ENCODE peak calls at places on chromosomes 16 and 17, in five cellular contexts. One of them, this sample, is unnamed.

GRCh38 chr16:1871974-1872635 is at the start of gene MEIOB:
- DNase-seq in CD4-positive, alpha-beta memory T cell: no peak
- DNase-seq in fibroblast of lung: no peak
- DNase-seq in testis: peak; percentile 74
- DNase-seq in effector memory CD4-positive, alpha-beta T cell: no peak
- DNase-seq in this sample: peak; percentile 41

GRCh38 chr16:26777821-26778220 is 288.9 kb upstream of the C16orf82 start:
- DNase-seq in effector memory CD4-positive, alpha-beta T cell: no peak
- DNase-seq in fibroblast of lung: no peak
- DNase-seq in CD4-positive, alpha-beta memory T cell: no peak
- DNase-seq in testis: no peak
- DNase-seq in this sample: no peak

GRCh38 chr16:49652441-49653175 is 203.3 kb downstream of the ZNF423 start:
- DNase-seq in CD4-positive, alpha-beta memory T cell: no peak
- DNase-seq in testis: no peak
- DNase-seq in effector memory CD4-positive, alpha-beta T cell: no peak
- DNase-seq in fibroblast of lung: peak; percentile 87
- DNase-seq in this sample: peak; percentile 66

GRCh38 chr17:64398330-64398729 is 7.7 kb upstream of the PECAM1 start:
- DNase-seq in CD4-positive, alpha-beta memory T cell: no peak
- DNase-seq in testis: no peak
- DNase-seq in effector memory CD4-positive, alpha-beta T cell: no peak
- DNase-seq in fibroblast of lung: no peak
- DNase-seq in this sample: no peak

GRCh38 chr17:69539274-69539673 is 124.8 kb downstream of the MAP2K6 start:
- DNase-seq in testis: no peak
- DNase-seq in effector memory CD4-positive, alpha-beta T cell: no peak
- DNase-seq in fibroblast of lung: no peak
- DNase-seq in CD4-positive, alpha-beta memory T cell: no peak
- DNase-seq in this sample: no peak

GRCh38 chr16:87243383-87243964 is 73.7 kb downstream of the C16orf95 start:
- DNase-seq in testis: no peak
- DNase-seq in effector memory CD4-positive, alpha-beta T cell: no peak
- DNase-seq in CD4-positive, alpha-beta memory T cell: no peak
- DNase-seq in fibroblast of lung: no peak
- DNase-seq in this sample: no peak

GRCh38 chr16:81018496-81018895 is 11.5 kb downstream of the CENPN start:
- DNase-seq in CD4-positive, alpha-beta memory T cell: no peak
- DNase-seq in testis: no peak
- DNase-seq in fibroblast of lung: no peak
- DNase-seq in effector memory CD4-positive, alpha-beta T cell: no peak
- DNase-seq in this sample: no peak

GRCh38 chr17:40612510-40613244 is 34.9 kb downstream of the SMARCE1 start:
- DNase-seq in effector memory CD4-positive, alpha-beta T cell: peak; percentile 87
- DNase-seq in testis: no peak
- DNase-seq in fibroblast of lung: no peak
- DNase-seq in CD4-positive, alpha-beta memory T cell: peak; percentile 83
- DNase-seq in this sample: no peak

GRCh38 chr17:19830061-19830460 is 37.7 kb downstream of the ULK2 start:
- DNase-seq in testis: no peak
- DNase-seq in fibroblast of lung: no peak
- DNase-seq in effector memory CD4-positive, alpha-beta T cell: no peak
- DNase-seq in CD4-positive, alpha-beta memory T cell: no peak
- DNase-seq in this sample: no peak

GRCh38 chr16:79013004-79013403 is 587.5 kb downstream of the MAF start:
- DNase-seq in CD4-positive, alpha-beta memory T cell: no peak
- DNase-seq in effector memory CD4-positive, alpha-beta T cell: no peak
- DNase-seq in testis: no peak
- DNase-seq in fibroblast of lung: no peak
- DNase-seq in this sample: no peak

GRCh38 chr17:62656446-62656845 is 29.0 kb downstream of the MRC2 start:
- DNase-seq in testis: no peak
- DNase-seq in CD4-positive, alpha-beta memory T cell: no peak
- DNase-seq in effector memory CD4-positive, alpha-beta T cell: no peak
- DNase-seq in fibroblast of lung: no peak
- DNase-seq in this sample: no peak

GRCh38 chr16:46748775-46749705 is 896 bp upstream of the MYLK3 start:
- DNase-seq in CD4-positive, alpha-beta memory T cell: no peak
- DNase-seq in testis: peak; percentile 58
- DNase-seq in effector memory CD4-positive, alpha-beta T cell: no peak
- DNase-seq in fibroblast of lung: no peak
- DNase-seq in this sample: no peak

GRCh38 chr17:31371511-31372097 is 19.9 kb upstream of the RAB11FIP4 start:
- DNase-seq in CD4-positive, alpha-beta memory T cell: no peak
- DNase-seq in fibroblast of lung: peak; percentile 66
- DNase-seq in testis: no peak
- DNase-seq in effector memory CD4-positive, alpha-beta T cell: no peak
- DNase-seq in this sample: no peak

GRCh38 chr17:12250973-12251372 is 230.3 kb downstream of the MAP2K4 start:
- DNase-seq in effector memory CD4-positive, alpha-beta T cell: no peak
- DNase-seq in fibroblast of lung: no peak
- DNase-seq in testis: no peak
- DNase-seq in CD4-positive, alpha-beta memory T cell: no peak
- DNase-seq in this sample: no peak

GRCh38 chr16:67490330-67491096 is 7.2 kb upstream of the AGRP start:
- DNase-seq in testis: no peak
- DNase-seq in fibroblast of lung: no peak
- DNase-seq in CD4-positive, alpha-beta memory T cell: no peak
- DNase-seq in effector memory CD4-positive, alpha-beta T cell: no peak
- DNase-seq in this sample: no peak

GRCh38 chr17:80751460-80752368 is 207.1 kb downstream of the RPTOR start:
- DNase-seq in effector memory CD4-positive, alpha-beta T cell: no peak
- DNase-seq in CD4-positive, alpha-beta memory T cell: no peak
- DNase-seq in fibroblast of lung: peak; percentile 59
- DNase-seq in testis: no peak
- DNase-seq in this sample: no peak

GRCh38 chr17:30573603-30574175 is 96.5 kb downstream of the GOSR1 start:
- DNase-seq in CD4-positive, alpha-beta memory T cell: no peak
- DNase-seq in fibroblast of lung: no peak
- DNase-seq in effector memory CD4-positive, alpha-beta T cell: no peak
- DNase-seq in testis: no peak
- DNase-seq in this sample: no peak

GRCh38 chr17:40501499-40501911 is at the start of gene TNS4:
- DNase-seq in testis: no peak
- DNase-seq in CD4-positive, alpha-beta memory T cell: no peak
- DNase-seq in effector memory CD4-positive, alpha-beta T cell: no peak
- DNase-seq in fibroblast of lung: no peak
- DNase-seq in this sample: no peak

GRCh38 chr17:64377769-64378282 is 12.8 kb downstream of the PECAM1 start:
- DNase-seq in testis: no peak
- DNase-seq in fibroblast of lung: peak; percentile 76
- DNase-seq in effector memory CD4-positive, alpha-beta T cell: no peak
- DNase-seq in CD4-positive, alpha-beta memory T cell: no peak
- DNase-seq in this sample: no peak

GRCh38 chr16:61872778-61873119 is 163.5 kb downstream of the CDH8 start:
- DNase-seq in fibroblast of lung: no peak
- DNase-seq in testis: no peak
- DNase-seq in CD4-positive, alpha-beta memory T cell: no peak
- DNase-seq in effector memory CD4-positive, alpha-beta T cell: no peak
- DNase-seq in this sample: no peak

GRCh38 chr16:66409156-66409555 is 17.9 kb upstream of the BEAN1 start:
- DNase-seq in fibroblast of lung: peak; percentile 89
- DNase-seq in testis: no peak
- DNase-seq in CD4-positive, alpha-beta memory T cell: no peak
- DNase-seq in effector memory CD4-positive, alpha-beta T cell: no peak
- DNase-seq in this sample: no peak

GRCh38 chr16:17170435-17170834 is 300.3 kb downstream of the XYLT1 start:
- DNase-seq in CD4-positive, alpha-beta memory T cell: no peak
- DNase-seq in testis: no peak
- DNase-seq in effector memory CD4-positive, alpha-beta T cell: no peak
- DNase-seq in fibroblast of lung: no peak
- DNase-seq in this sample: no peak

GRCh38 chr17:79925242-79925957 is 86.2 kb upstream of the CBX4 start:
- DNase-seq in CD4-positive, alpha-beta memory T cell: no peak
- DNase-seq in fibroblast of lung: peak; percentile 36
- DNase-seq in testis: peak; percentile 65
- DNase-seq in effector memory CD4-positive, alpha-beta T cell: no peak
- DNase-seq in this sample: peak; percentile 49

GRCh38 chr17:18138065-18138749 is 29.7 kb downstream of the MYO15A start:
- DNase-seq in effector memory CD4-positive, alpha-beta T cell: no peak
- DNase-seq in fibroblast of lung: no peak
- DNase-seq in testis: no peak
- DNase-seq in CD4-positive, alpha-beta memory T cell: no peak
- DNase-seq in this sample: no peak

GRCh38 chr17:50680126-50680525 is 27.6 kb downstream of the ANKRD40 start:
- DNase-seq in testis: no peak
- DNase-seq in CD4-positive, alpha-beta memory T cell: no peak
- DNase-seq in effector memory CD4-positive, alpha-beta T cell: no peak
- DNase-seq in fibroblast of lung: no peak
- DNase-seq in this sample: no peak

GRCh38 chr17:28008526-28008925 is 34.0 kb upstream of the NLK start:
- DNase-seq in fibroblast of lung: peak; percentile 66
- DNase-seq in effector memory CD4-positive, alpha-beta T cell: no peak
- DNase-seq in testis: peak; percentile 51
- DNase-seq in CD4-positive, alpha-beta memory T cell: no peak
- DNase-seq in this sample: no peak

GRCh38 chr16:11205754-11206459 is 50.1 kb downstream of the SOCS1 start:
- DNase-seq in CD4-positive, alpha-beta memory T cell: no peak
- DNase-seq in effector memory CD4-positive, alpha-beta T cell: no peak
- DNase-seq in fibroblast of lung: peak; percentile 19
- DNase-seq in testis: no peak
- DNase-seq in this sample: no peak

GRCh38 chr16:11597268-11597690 is 10.6 kb upstream of the LITAF start:
- DNase-seq in testis: no peak
- DNase-seq in effector memory CD4-positive, alpha-beta T cell: no peak
- DNase-seq in fibroblast of lung: peak; percentile 36
- DNase-seq in CD4-positive, alpha-beta memory T cell: no peak
- DNase-seq in this sample: no peak

GRCh38 chr16:976389-976931 is 5.1 kb upstream of the SOX8 start:
- DNase-seq in testis: no peak
- DNase-seq in fibroblast of lung: no peak
- DNase-seq in effector memory CD4-positive, alpha-beta T cell: no peak
- DNase-seq in CD4-positive, alpha-beta memory T cell: no peak
- DNase-seq in this sample: no peak

DNA sequence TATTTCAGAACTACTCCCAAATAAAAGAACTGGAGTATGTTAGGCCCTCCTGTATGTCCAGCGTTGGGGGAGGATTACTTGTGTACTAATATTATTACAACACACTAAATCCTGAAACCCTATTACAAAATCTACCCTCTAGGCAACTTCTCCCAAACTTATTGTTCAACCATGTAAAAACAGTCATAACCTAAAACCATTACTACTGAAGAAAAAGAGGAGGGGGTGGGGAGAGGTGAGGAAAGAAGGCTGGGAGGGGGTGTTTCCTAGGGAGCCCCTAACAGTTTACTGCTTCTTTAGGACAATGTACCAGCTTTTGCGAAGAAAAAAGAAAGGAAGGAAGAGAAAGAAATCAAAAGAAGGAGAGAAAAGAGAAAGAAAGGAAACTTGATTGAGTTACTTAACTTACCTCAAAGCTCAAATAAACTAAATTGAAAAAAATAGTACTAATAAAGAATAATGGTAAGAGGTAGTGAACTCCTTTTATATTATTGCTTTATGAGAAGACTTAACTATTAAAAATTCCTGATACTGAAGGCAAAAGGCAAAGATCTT is 2.3 kb downstream of the SALL1 start:
- DNase-seq in testis: no peak
- DNase-seq in fibroblast of lung: peak; percentile 27
- DNase-seq in CD4-positive, alpha-beta memory T cell: no peak
- DNase-seq in effector memory CD4-positive, alpha-beta T cell: no peak
- DNase-seq in this sample: no peak
- H3K27ac ChIP-seq in testis: no peak overlapping the region
- H3K27ac ChIP-seq in fibroblast of lung: no peak overlapping the region
- H3K27ac ChIP-seq in CD4-positive, alpha-beta memory T cell: no peak overlapping the region
- H3K27ac ChIP-seq in effector memory CD4-positive, alpha-beta T cell: no peak overlapping the region
- H3K27ac ChIP-seq in this sample: no peak overlapping the region

DNA sequence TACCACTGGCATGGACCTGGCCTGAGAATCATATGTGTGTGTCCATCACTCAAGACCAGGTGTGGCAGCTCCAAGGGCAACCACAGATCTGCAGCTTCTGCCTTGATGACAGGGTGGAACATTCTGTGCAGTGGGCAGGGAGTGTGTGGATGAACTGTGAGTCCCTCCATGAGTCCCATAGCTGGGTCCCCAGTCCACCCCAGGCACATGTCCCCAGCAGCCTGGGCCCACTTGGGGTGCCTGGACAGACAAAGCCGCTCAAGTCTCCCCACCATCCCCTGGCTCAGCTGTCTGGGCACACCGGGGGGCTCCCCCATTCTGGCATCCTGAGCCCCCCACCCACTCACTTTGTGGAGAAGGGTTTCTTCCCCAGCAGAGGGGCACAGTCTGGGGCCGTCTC is 4.6 kb upstream of the KRT16 start:
- DNase-seq in testis: no peak
- DNase-seq in CD4-positive, alpha-beta memory T cell: no peak
- DNase-seq in fibroblast of lung: no peak
- DNase-seq in effector memory CD4-positive, alpha-beta T cell: no peak
- DNase-seq in this sample: no peak
- H3K27ac ChIP-seq in testis: no peak overlapping the region
- H3K27ac ChIP-seq in CD4-positive, alpha-beta memory T cell: no peak overlapping the region
- H3K27ac ChIP-seq in fibroblast of lung: no peak overlapping the region
- H3K27ac ChIP-seq in effector memory CD4-positive, alpha-beta T cell: no peak overlapping the region
- H3K27ac ChIP-seq in this sample: no peak overlapping the region

DNA sequence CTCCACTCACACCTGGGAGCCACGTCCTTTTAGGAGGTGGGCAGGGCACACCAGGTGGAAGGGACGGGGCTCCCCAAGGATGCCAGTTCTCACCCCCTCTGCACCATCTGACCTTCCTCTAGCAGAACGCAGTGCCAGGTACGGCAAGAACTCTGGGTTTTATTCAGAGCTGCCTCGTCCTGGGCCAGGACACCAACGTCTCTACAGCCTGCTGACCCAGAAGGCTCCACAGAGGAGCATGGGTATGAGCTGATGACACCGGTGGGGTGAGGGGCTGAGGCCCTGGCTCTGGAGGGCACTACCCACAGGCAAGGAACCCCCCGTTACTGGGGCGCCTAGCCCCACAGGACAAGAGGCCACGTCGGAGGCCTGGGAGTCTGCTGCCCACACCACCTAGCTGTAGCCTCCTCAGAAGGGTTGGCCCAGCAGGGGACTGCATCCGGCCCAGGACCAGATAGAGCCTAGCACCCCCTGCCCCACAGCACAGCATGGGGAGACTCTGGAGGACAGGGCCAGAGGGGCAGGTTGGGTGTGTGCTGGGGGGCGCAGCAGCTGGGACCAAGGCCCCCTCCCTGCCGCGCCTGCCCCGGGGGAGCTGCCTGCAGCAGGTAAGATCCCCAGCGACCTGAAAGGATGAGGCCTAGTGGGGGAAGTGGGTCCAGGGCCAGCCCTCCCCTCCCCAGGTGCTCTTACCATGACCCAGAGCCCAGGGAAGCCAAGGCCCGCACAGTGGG is 13.9 kb downstream of the BCAR1 start:
- DNase-seq in CD4-positive, alpha-beta memory T cell: no peak
- DNase-seq in fibroblast of lung: no peak
- DNase-seq in testis: no peak
- DNase-seq in effector memory CD4-positive, alpha-beta T cell: no peak
- DNase-seq in this sample: peak; percentile 25
- H3K27ac ChIP-seq in CD4-positive, alpha-beta memory T cell: no peak overlapping the region
- H3K27ac ChIP-seq in fibroblast of lung: peak overlapping the region; percentile 94
- H3K27ac ChIP-seq in testis: peak overlapping the region; percentile 71
- H3K27ac ChIP-seq in effector memory CD4-positive, alpha-beta T cell: no peak overlapping the region
- H3K27ac ChIP-seq in this sample: peak overlapping the region; percentile 79

DNA sequence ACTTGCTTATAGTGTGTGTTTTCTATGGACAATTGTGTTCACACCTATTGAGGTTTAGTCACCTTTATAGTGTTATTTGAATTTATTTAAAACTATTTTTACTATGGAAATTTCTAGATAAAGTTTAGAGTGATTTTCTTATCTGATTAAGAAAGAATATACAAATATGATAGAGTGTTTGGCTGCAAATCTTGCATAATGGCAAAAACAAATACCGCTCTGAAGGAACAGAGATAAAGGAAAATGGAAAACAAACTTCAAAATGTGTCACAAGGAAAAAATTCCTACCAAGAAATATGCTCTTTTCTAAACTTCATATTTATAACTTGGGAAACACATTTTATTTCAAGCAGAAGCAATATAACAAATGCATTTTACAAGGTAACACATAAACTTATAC is 423.1 kb downstream of the TOX3 start:
- DNase-seq in testis: no peak
- DNase-seq in effector memory CD4-positive, alpha-beta T cell: no peak
- DNase-seq in CD4-positive, alpha-beta memory T cell: no peak
- DNase-seq in fibroblast of lung: no peak
- DNase-seq in this sample: no peak
- H3K27ac ChIP-seq in testis: no peak overlapping the region
- H3K27ac ChIP-seq in effector memory CD4-positive, alpha-beta T cell: no peak overlapping the region
- H3K27ac ChIP-seq in CD4-positive, alpha-beta memory T cell: no peak overlapping the region
- H3K27ac ChIP-seq in fibroblast of lung: no peak overlapping the region
- H3K27ac ChIP-seq in this sample: no peak overlapping the region